ENCODE peak calls at places on chromosomes 5 and 9, in eight cellular contexts. K is HCT116; T is CD8-positive, alpha-beta T cell; E is uterus; A is left ventricle myocardium inferior; Y is IMR-90; P is GM23248; W is breast epithelium. S is an unnamed sample. For H3K36me3 and H3K9me3, the result is how much of the 10 kb centered on the place peaks cover.

GRCh38 chr5:132771559-132771998 is 5.5 kb downstream of the SEPTIN8 start:
- DNase-seq in K (no peak), T (no peak), E (peak), A (peak), Y (peak), P (peak), W (no peak), S (no peak)

GRCh38 chr9:4035809-4036208 is 264.1 kb downstream of the GLIS3 start:
- DNase-seq in K (no peak), T (no peak), E (no peak), A (no peak), Y (no peak), P (no peak), W (no peak), S (no peak)

GRCh38 chr9:99431103-99431502 is 209.0 kb downstream of the SEC61B start:
- DNase-seq in K (no peak), T (no peak), E (no peak), A (no peak), Y (peak), P (peak), W (no peak), S (no peak)

GRCh38 chr5:132474131-132474723 is 16.3 kb downstream of the IRF1 start:
- DNase-seq in K (no peak), T (no peak), E (no peak), A (no peak), Y (no peak), P (no peak), W (no peak), S (no peak)

GRCh38 chr9:117927354-117927753 is 223.2 kb downstream of the TLR4 start:
- DNase-seq in K (no peak), T (no peak), E (no peak), A (no peak), Y (no peak), P (no peak), W (no peak), S (no peak)

GRCh38 chr5:43432486-43433365 is 20.5 kb upstream of the CCL28 start:
- DNase-seq in K (peak), T (no peak), E (peak), A (peak), Y (peak), P (peak), W (peak), S (no peak)

GRCh38 chr5:11361768-11362167 is 542.5 kb downstream of the CTNND2 start:
- DNase-seq in K (no peak), T (no peak), E (no peak), A (no peak), Y (no peak), P (no peak), W (no peak), S (no peak)

GRCh38 chr5:155332618-155333017 is 319.1 kb downstream of the KIF4B start:
- DNase-seq in K (no peak), T (no peak), E (no peak), A (no peak), Y (no peak), P (no peak), W (no peak), S (no peak)

GRCh38 chr5:56429110-56429561 is 196.0 kb upstream of the ANKRD55 start:
- DNase-seq in K (no peak), T (no peak), E (no peak), A (peak), Y (no peak), P (no peak), W (peak), S (no peak)

GRCh38 chr5:60521379-60522298 is 178.3 kb downstream of the DEPDC1B start:
- DNase-seq in K (no peak), T (no peak), E (no peak), A (no peak), Y (no peak), P (no peak), W (no peak), S (no peak)

GRCh38 chr9:107173422-107174180 is 109.5 kb upstream of the RAD23B start:
- DNase-seq in K (no peak), T (no peak), E (no peak), A (no peak), Y (no peak), P (peak), W (no peak), S (no peak)

GRCh38 chr9:116924462-116925110 is 237.5 kb downstream of the TRIM32 start:
- DNase-seq in K (no peak), T (no peak), E (no peak), A (no peak), Y (no peak), P (no peak), W (no peak), S (no peak)

GRCh38 chr9:19967567-19968459 is 179.0 kb upstream of the SLC24A2 start:
- DNase-seq in K (no peak), T (no peak), E (no peak), A (no peak), Y (no peak), P (no peak), W (no peak), S (no peak)

GRCh38 chr5:133938932-133939331 is 29.5 kb downstream of the C5orf15 start:
- DNase-seq in K (no peak), T (no peak), E (no peak), A (no peak), Y (no peak), P (no peak), W (no peak), S (no peak)

GRCh38 chr9:93612796-93613154 is 36.4 kb downstream of the PHF2 start:
- DNase-seq in K (no peak), T (no peak), E (no peak), A (no peak), Y (no peak), P (no peak), W (no peak), S (no peak)

GRCh38 chr9:126625329-126626116 is 11.8 kb downstream of the LMX1B start:
- DNase-seq in K (no peak), T (no peak), E (no peak), A (no peak), Y (no peak), P (no peak), W (no peak), S (no peak)

GRCh38 chr9:80561526-80561925 is 989.8 kb downstream of the TLE4 start:
- DNase-seq in K (no peak), T (no peak), E (no peak), A (no peak), Y (no peak), P (no peak), W (no peak), S (no peak)

GRCh38 chr5:154038241-154038603 is 488 bp downstream of the FAM114A2 start:
- DNase-seq in K (peak), T (peak), E (peak), A (no peak), Y (no peak), P (peak), W (no peak), S (no peak)

GRCh38 chr5:149323235-149324205 is 21.8 kb upstream of the GRPEL2 start:
- DNase-seq in K (no peak), T (no peak), E (no peak), A (no peak), Y (peak), P (peak), W (no peak), S (no peak)

GRCh38 chr5:139690385-139691274 is 42.5 kb downstream of the CXXC5 start:
- DNase-seq in K (no peak), T (no peak), E (peak), A (no peak), Y (peak), P (peak), W (no peak), S (no peak)

GRCh38 chr9:126694206-126695081 is 80.7 kb downstream of the LMX1B start:
- DNase-seq in K (no peak), T (no peak), E (no peak), A (no peak), Y (no peak), P (no peak), W (no peak), S (no peak)

GRCh38 chr9:79287152-79287766 is 284.5 kb upstream of the TLE4 start:
- DNase-seq in K (no peak), T (no peak), E (no peak), A (no peak), Y (no peak), P (no peak), W (no peak), S (no peak)

GRCh38 chr5:88269222-88269771 is 652 bp upstream of the TMEM161B start:
- DNase-seq in K (no peak), T (no peak), E (no peak), A (no peak), Y (peak), P (peak), W (no peak), S (no peak)

GRCh38 chr9:1941989-1942388 is 73.2 kb upstream of the SMARCA2 start:
- DNase-seq in K (no peak), T (no peak), E (no peak), A (no peak), Y (no peak), P (peak), W (no peak), S (no peak)

GRCh38 chr5:126124706-126125345 is 298.4 kb upstream of the GRAMD2B start:
- DNase-seq in K (peak), T (no peak), E (no peak), A (no peak), Y (peak), P (peak), W (no peak), S (no peak)

GRCh38 chr5:83589786-83590185 is 118.2 kb downstream of the VCAN start:
- DNase-seq in K (no peak), T (no peak), E (no peak), A (no peak), Y (no peak), P (no peak), W (no peak), S (no peak)

GRCh38 chr9:108746864-108747263 is 108.9 kb downstream of the ACTL7B start:
- DNase-seq in K (no peak), T (no peak), E (no peak), A (no peak), Y (no peak), P (peak), W (no peak), S (no peak)

GRCh38 chr5:172093965-172094364 is 87.5 kb upstream of the FBXW11 start:
- DNase-seq in K (no peak), T (no peak), E (no peak), A (peak), Y (no peak), P (no peak), W (no peak), S (no peak)

GRCh38 chr5:172097356-172097755 is 90.7 kb downstream of the STK10 start:
- DNase-seq in K (no peak), T (no peak), E (no peak), A (peak), Y (peak), P (no peak), W (no peak), S (no peak)

GRCh38 chr5:172096184-172096941 is 89.9 kb upstream of the FBXW11 start:
- DNase-seq in K (no peak), T (no peak), E (no peak), A (peak), Y (no peak), P (no peak), W (no peak), S (no peak)

GRCh38 chr5:172093559-172093958 is 87.1 kb upstream of the FBXW11 start:
- DNase-seq in K (no peak), T (no peak), E (no peak), A (peak), Y (no peak), P (no peak), W (no peak), S (no peak)

DNA sequence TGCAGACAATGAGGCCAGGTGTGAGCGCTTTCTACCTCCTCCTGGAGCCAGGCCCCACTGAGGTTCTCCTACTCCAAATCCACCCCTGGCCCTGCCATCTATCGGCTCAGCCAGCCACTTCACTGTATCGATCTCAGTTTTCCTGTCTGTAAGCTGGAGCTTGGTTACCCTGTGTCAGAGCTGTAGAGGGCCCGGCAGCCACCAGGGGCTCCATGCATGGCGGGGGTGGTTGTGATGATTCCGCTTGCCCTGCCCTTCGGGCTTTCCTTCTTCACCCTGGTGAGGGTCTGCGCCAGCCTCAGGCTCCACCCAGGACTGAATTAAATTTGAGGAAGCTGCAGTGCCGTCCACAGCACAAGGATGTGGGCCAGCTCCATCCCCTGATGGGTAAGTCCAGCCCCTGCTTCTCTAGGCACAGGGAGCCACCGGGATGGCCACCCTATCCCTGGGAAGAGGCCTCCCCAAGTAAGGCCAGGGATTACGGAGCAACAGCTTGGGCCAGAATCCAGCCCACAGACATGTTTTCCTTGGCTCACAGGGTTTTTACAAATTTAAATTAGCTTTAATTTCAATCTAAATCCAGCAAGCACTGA is 89.0 kb upstream of the FBXW11 start:
- DNase-seq in K (no peak), T (no peak), E (no peak), A (no peak), Y (no peak), P (no peak), W (no peak), S (no peak)
- H3K4me3 ChIP-seq in K (no peak), T (no peak), E (no peak), A (no peak), Y (no peak), P (no peak), W (no peak), S (no peak)

GRCh38 chr5:171395042-171395441 is 7.4 kb downstream of the NPM1 start:
- DNase-seq in K (no peak), T (no peak), E (no peak), A (no peak), Y (no peak), P (no peak), W (no peak), S (no peak)
- H3K36me3 ChIP-seq in K (half or more), T (under half), E (under half), A (half or more), Y (half or more), P (half or more), W (under half), S (half or more)

GRCh38 chr5:1059884-1060263 is 51.3 kb downstream of the NKD2 start:
- DNase-seq in K (no peak), T (no peak), E (no peak), A (peak), Y (no peak), P (no peak), W (no peak), S (no peak)

GRCh38 chr5:1058549-1058945 is 49.9 kb downstream of the NKD2 start:
- DNase-seq in K (no peak), T (no peak), E (no peak), A (no peak), Y (no peak), P (no peak), W (no peak), S (no peak)

GRCh38 chr5:1057841-1058548 is 49.4 kb downstream of the NKD2 start:
- DNase-seq in K (no peak), T (no peak), E (no peak), A (peak), Y (no peak), P (no peak), W (no peak), S (no peak)

GRCh38 chr5:1060535-1060981 is 51.3 kb downstream of the SLC12A7 start:
- DNase-seq in K (no peak), T (no peak), E (no peak), A (peak), Y (no peak), P (no peak), W (no peak), S (no peak)

DNA sequence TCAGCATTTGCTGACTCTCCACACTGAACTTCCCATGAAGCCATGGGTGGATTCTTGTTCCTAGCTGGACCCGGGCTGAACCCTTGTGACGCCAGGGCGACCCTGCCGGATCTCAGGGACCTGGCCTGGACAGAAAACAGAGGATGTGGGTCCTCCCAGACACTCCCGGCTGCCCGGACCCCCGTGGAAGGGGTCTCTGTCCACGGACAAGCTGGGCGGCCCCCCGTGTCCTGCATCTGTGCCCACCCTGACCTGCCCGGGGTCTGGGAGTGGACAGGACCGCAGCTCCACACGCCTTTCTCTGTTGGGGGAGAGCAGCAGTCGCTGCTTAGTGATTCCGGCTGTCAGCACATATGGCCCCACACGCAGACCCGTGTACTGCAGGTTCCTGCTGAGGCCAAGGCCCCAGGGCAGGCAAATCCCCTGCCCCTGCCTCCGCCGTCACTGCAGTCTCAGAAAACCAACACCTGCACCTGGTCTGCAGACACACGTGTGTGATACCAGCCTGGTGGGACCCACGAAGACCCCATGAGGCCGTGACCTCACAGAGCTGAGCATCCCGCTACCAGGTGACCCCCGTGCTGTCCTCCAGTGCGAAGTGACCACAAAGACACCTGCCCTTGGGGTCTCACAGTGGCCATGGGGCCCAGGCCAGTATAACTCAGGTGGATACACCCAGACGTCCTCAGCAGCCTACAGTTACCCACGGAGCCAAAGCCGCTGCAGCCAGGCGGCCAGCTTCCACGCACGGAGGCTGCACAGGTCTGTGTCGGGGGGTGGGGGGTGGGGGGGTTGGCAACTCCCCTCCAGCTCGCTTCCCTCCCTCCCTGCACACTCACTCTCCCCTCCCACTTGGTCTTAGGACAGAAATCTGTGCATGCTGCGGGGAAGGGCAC is 50.6 kb downstream of the NKD2 start:
- DNase-seq in K (no peak), T (no peak), E (no peak), A (peak), Y (no peak), P (no peak), W (no peak), S (no peak)
- H3K9me3 ChIP-seq in K (under half), T (under half), E (under half), A (under half), Y (under half), P (under half), W (under half), S (under half)

GRCh38 chr5:97192580-97193421 is 9.8 kb upstream of the RIOK2 start:
- DNase-seq in K (no peak), T (no peak), E (no peak), A (no peak), Y (no peak), P (no peak), W (no peak), S (peak)
- H3K4me3 ChIP-seq in K (no peak), T (no peak), E (no peak), A (no peak), Y (no peak), P (no peak), W (no peak), S (peak)

DNA sequence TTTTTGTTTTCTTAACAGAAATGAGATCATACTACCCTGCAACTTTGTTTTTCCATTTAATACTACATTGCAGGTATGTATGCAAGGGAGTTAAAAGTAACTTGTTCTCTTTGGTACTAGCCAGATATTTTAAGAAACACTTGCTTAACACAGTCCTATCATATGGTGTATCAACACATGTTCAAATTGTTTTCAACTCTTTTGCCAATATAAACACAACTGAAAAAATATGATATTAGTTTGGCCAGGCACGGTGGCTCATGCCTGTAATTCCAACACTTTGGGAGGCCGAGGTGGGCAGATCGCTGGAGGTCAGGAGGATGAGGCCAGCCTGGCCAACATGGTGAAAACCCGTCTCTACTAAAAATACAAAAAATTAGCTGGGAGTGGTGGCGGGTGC is 41.6 kb downstream of the RNF38 start:
- DNase-seq in K (no peak), T (no peak), E (no peak), A (no peak), Y (no peak), P (no peak), W (no peak), S (no peak)
- H3K36me3 ChIP-seq in K (under half), T (under half), E (under half), A (under half), Y (under half), P (under half), W (under half), S (under half)

DNA sequence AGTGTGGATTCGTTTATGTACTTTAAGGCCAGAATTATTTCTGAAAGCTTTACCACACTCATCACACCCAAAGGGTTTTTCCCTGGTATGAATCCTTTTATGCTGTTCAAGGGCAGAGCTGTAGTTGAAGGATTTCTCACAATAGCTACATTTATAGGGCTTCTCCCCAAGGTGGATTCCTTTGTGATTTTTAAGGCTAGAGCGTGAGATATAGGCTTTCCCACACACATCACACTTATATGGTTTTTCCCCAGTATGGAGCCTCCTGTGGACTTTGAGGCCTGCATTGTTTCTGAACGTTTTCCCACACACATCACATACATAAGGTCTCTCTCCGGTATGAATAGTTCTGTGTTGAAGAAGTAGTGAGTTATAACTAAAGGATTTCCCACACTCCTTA is 11.2 kb downstream of the ZFP62 start:
- DNase-seq in K (no peak), T (no peak), E (no peak), A (no peak), Y (no peak), P (no peak), W (no peak), S (no peak)
- H3K9me3 ChIP-seq in K (under half), T (under half), E (under half), A (under half), Y (half or more), P (under half), W (under half), S (under half)

GRCh38 chr9:94993141-94993820 is 266.8 kb downstream of the AOPEP start:
- DNase-seq in K (no peak), T (no peak), E (no peak), A (no peak), Y (no peak), P (no peak), W (no peak), S (no peak)
- H3K4me3 ChIP-seq in K (no peak), T (no peak), E (no peak), A (no peak), Y (no peak), P (no peak), W (no peak), S (no peak)